ENCODE peak calls at places on chromosomes 11 and 22, in eight cellular contexts. H, Q, U, E, V, W, K and R are unnamed samples.

GRCh38 chr11:72721689-72722049 is 30.5 kb downstream of the ARAP1 start:
- DNase-seq in W (no peak), Q (peak), U (peak), H (peak), E (peak), V (peak), K (no peak), R (peak)

GRCh38 chr11:66080055-66080817 is 10.2 kb downstream of the PACS1 start:
- DNase-seq in U (no peak), W (no peak), H (peak), V (peak), K (no peak), E (no peak), Q (no peak), R (no peak)

GRCh38 chr11:118449316-118449918 is 13.1 kb downstream of the KMT2A start:
- DNase-seq in K (no peak), H (no peak), Q (no peak), V (no peak), E (no peak), W (no peak), U (no peak), R (no peak)

GRCh38 chr22:31230871-31231621 is 18.9 kb downstream of the LIMK2 start:
- DNase-seq in K (no peak), E (no peak), W (peak), V (peak), H (peak), U (peak), Q (no peak), R (no peak)

GRCh38 chr11:2186669-2187266 is 15.2 kb upstream of the TH start:
- DNase-seq in V (peak), W (no peak), K (peak), E (no peak), U (peak), H (peak), Q (no peak), R (peak)

GRCh38 chr22:42399315-42400271 is 32.6 kb downstream of the NFAM1 start:
- DNase-seq in U (peak), Q (no peak), H (no peak), V (no peak), K (peak), E (peak), W (peak), R (no peak)

GRCh38 chr11:33525789-33526188 is 174.8 kb downstream of the C11orf91 start:
- DNase-seq in K (no peak), Q (no peak), V (no peak), U (no peak), H (no peak), W (no peak), E (no peak), R (no peak)

GRCh38 chr11:122108192-122108799 is 7.7 kb downstream of the BLID start:
- DNase-seq in E (no peak), H (no peak), W (no peak), U (peak), K (no peak), Q (no peak), V (no peak), R (no peak)

GRCh38 chr11:91871791-91872190 is 352.8 kb upstream of the FAT3 start:
- DNase-seq in K (no peak), V (no peak), Q (no peak), E (no peak), H (no peak), U (no peak), W (no peak), R (no peak)

GRCh38 chr22:35842954-35843353 is 125.3 kb downstream of the APOL5 start:
- DNase-seq in K (peak), Q (no peak), U (peak), V (no peak), W (no peak), H (no peak), E (no peak), R (no peak)

GRCh38 chr22:47322854-47323253 is 560.4 kb downstream of the TBC1D22A start:
- DNase-seq in K (no peak), E (no peak), V (no peak), U (no peak), H (no peak), Q (no peak), W (no peak), R (no peak)

GRCh38 chr22:21651521-21652009 is 9.5 kb downstream of the SDF2L1 start:
- DNase-seq in Q (no peak), W (no peak), U (no peak), V (no peak), H (no peak), K (no peak), E (no peak), R (no peak)

GRCh38 chr22:30868663-30869385 is 99.8 kb downstream of the MORC2 start:
- DNase-seq in W (peak), U (no peak), Q (no peak), H (no peak), E (no peak), K (peak), V (no peak), R (peak)

GRCh38 chr22:36767035-36767775 is 8.7 kb downstream of the IFT27 start:
- DNase-seq in E (no peak), V (no peak), H (no peak), W (no peak), K (no peak), U (no peak), Q (no peak), R (no peak)

GRCh38 chr11:125645871-125646270 is 20.9 kb downstream of the CHEK1 start:
- DNase-seq in K (no peak), V (no peak), W (no peak), H (no peak), Q (no peak), U (no peak), E (no peak), R (no peak)

GRCh38 chr11:46332568-46333128 is 14.6 kb upstream of the DGKZ start:
- DNase-seq in W (peak), V (peak), K (peak), H (peak), E (no peak), U (no peak), Q (no peak), R (peak)

GRCh38 chr11:34773826-34774225 is 142.4 kb downstream of the APIP start:
- DNase-seq in H (no peak), E (no peak), W (no peak), U (no peak), Q (no peak), K (no peak), V (no peak), R (no peak)

GRCh38 chr11:2699185-2699530 is 636 bp downstream of the KCNQ1OT1 start:
- DNase-seq in U (no peak), Q (no peak), K (peak), W (no peak), H (no peak), E (peak), V (no peak), R (peak)

GRCh38 chr11:86551286-86551685 is 121.1 kb downstream of the ME3 start:
- DNase-seq in H (no peak), V (no peak), U (peak), W (no peak), K (no peak), E (no peak), Q (no peak), R (no peak)

GRCh38 chr11:16778286-16778685 is 39.8 kb downstream of the C11orf58 start:
- DNase-seq in V (no peak), H (no peak), Q (no peak), K (no peak), W (no peak), U (no peak), E (no peak), R (no peak)